ENCODE peak calls at places on chromosomes 7 and 10, in ten cellular contexts. X, I, D, K, Z, Q, C, Y, L and B are unnamed samples.

GRCh38 chr7:132655071-132655761 is 78.9 kb upstream of the PLXNA4 start:
- DNase-seq in X (no peak), I (peak), D (peak), K (no peak), Z (no peak), Q (no peak), C (no peak), Y (no peak), L (no peak), B (peak)

GRCh38 chr10:51862149-51862548 is 162.8 kb upstream of the CSTF2T start:
- DNase-seq in X (no peak), I (no peak), D (no peak), K (no peak), Z (no peak), Q (no peak), C (no peak), Y (no peak), L (no peak), B (no peak)

GRCh38 chr10:7464703-7465102 is 53.9 kb upstream of the SFMBT2 start:
- DNase-seq in X (no peak), I (no peak), D (no peak), K (no peak), Z (no peak), Q (no peak), C (no peak), Y (no peak), L (no peak), B (no peak)

GRCh38 chr7:5217851-5218331 is 27.9 kb downstream of the WIPI2 start:
- DNase-seq in X (no peak), I (peak), D (peak), K (peak), Z (no peak), Q (no peak), C (no peak), Y (no peak), L (no peak), B (no peak)

GRCh38 chr10:99766282-99766681 is 16.2 kb upstream of the ABCC2 start:
- DNase-seq in X (no peak), I (no peak), D (no peak), K (peak), Z (no peak), Q (no peak), C (no peak), Y (no peak), L (no peak), B (no peak)

GRCh38 chr7:156929789-156930539 is 19.5 kb upstream of the NOM1 start:
- DNase-seq in X (no peak), I (no peak), D (no peak), K (no peak), Z (no peak), Q (no peak), C (no peak), Y (no peak), L (no peak), B (no peak)

GRCh38 chr7:68868975-68869374 is 729.3 kb upstream of the AUTS2 start:
- DNase-seq in X (no peak), I (no peak), D (peak), K (no peak), Z (no peak), Q (no peak), C (no peak), Y (no peak), L (no peak), B (no peak)

GRCh38 chr10:117532451-117533107 is 10.0 kb upstream of the EMX2 start:
- DNase-seq in X (no peak), I (no peak), D (no peak), K (no peak), Z (no peak), Q (no peak), C (no peak), Y (no peak), L (no peak), B (no peak)

GRCh38 chr7:18087687-18088078 is 60.0 kb upstream of the PRPS1L1 start:
- DNase-seq in X (no peak), I (no peak), D (no peak), K (no peak), Z (no peak), Q (peak), C (peak), Y (no peak), L (no peak), B (peak)

GRCh38 chr7:86747698-86748097 is 104.0 kb downstream of the GRM3 start:
- DNase-seq in X (no peak), I (no peak), D (no peak), K (no peak), Z (no peak), Q (no peak), C (no peak), Y (no peak), L (no peak), B (no peak)

GRCh38 chr7:139396323-139396951 is 36.7 kb downstream of the LUC7L2 start:
- DNase-seq in X (no peak), I (no peak), D (no peak), K (no peak), Z (no peak), Q (no peak), C (no peak), Y (no peak), L (no peak), B (no peak)

GRCh38 chr7:117011419-117012260 is 58.3 kb downstream of the ST7 start:
- DNase-seq in X (no peak), I (no peak), D (no peak), K (peak), Z (no peak), Q (no peak), C (no peak), Y (no peak), L (no peak), B (no peak)

GRCh38 chr7:47420117-47420780 is 161.7 kb downstream of the TNS3 start:
- DNase-seq in X (no peak), I (no peak), D (no peak), K (no peak), Z (no peak), Q (no peak), C (no peak), Y (no peak), L (no peak), B (no peak)

GRCh38 chr10:101292194-101293006 is 61.6 kb upstream of the BTRC start:
- DNase-seq in X (no peak), I (no peak), D (no peak), K (no peak), Z (no peak), Q (peak), C (peak), Y (no peak), L (no peak), B (peak)

GRCh38 chr10:58157076-58157766 is 110.5 kb downstream of the IPMK start:
- DNase-seq in X (peak), I (no peak), D (no peak), K (no peak), Z (no peak), Q (no peak), C (no peak), Y (no peak), L (peak), B (no peak)

GRCh38 chr7:104548861-104549260 is 220.5 kb downstream of the LHFPL3 start:
- DNase-seq in X (no peak), I (no peak), D (no peak), K (no peak), Z (no peak), Q (peak), C (peak), Y (peak), L (no peak), B (no peak)

GRCh38 chr10:133455196-133455595 is 1.5 kb downstream of the SCART1 start:
- DNase-seq in X (no peak), I (no peak), D (no peak), K (no peak), Z (no peak), Q (no peak), C (no peak), Y (no peak), L (no peak), B (no peak)

GRCh38 chr7:40073239-40073638 is 61.2 kb downstream of the MPLKIP start:
- DNase-seq in X (no peak), I (no peak), D (no peak), K (no peak), Z (no peak), Q (no peak), C (no peak), Y (no peak), L (no peak), B (no peak)

GRCh38 chr10:34433241-34434076 is 381.6 kb downstream of the PARD3 start:
- DNase-seq in X (no peak), I (no peak), D (no peak), K (no peak), Z (no peak), Q (no peak), C (no peak), Y (no peak), L (no peak), B (no peak)

GRCh38 chr10:114519306-114519669 is 115.0 kb upstream of the AFAP1L2 start:
- DNase-seq in X (no peak), I (peak), D (no peak), K (no peak), Z (peak), Q (no peak), C (no peak), Y (no peak), L (no peak), B (no peak)

GRCh38 chr7:35647171-35647574 is 47.8 kb downstream of the HERPUD2 start:
- DNase-seq in X (no peak), I (no peak), D (no peak), K (no peak), Z (no peak), Q (no peak), C (peak), Y (no peak), L (no peak), B (peak)

GRCh38 chr10:125641398-125641797 is 41.6 kb downstream of the TEX36 start:
- DNase-seq in X (no peak), I (no peak), D (no peak), K (no peak), Z (no peak), Q (no peak), C (no peak), Y (no peak), L (no peak), B (no peak)

GRCh38 chr10:126439947-126440346 is 51.7 kb upstream of the ADAM12 start:
- DNase-seq in X (no peak), I (no peak), D (no peak), K (no peak), Z (no peak), Q (no peak), C (no peak), Y (no peak), L (no peak), B (no peak)

GRCh38 chr7:155233703-155234492 is 63.8 kb upstream of the INSIG1 start:
- DNase-seq in X (no peak), I (peak), D (no peak), K (no peak), Z (no peak), Q (no peak), C (no peak), Y (no peak), L (peak), B (no peak)

GRCh38 chr10:13939391-13939790 is 352.6 kb downstream of the PRPF18 start:
- DNase-seq in X (no peak), I (no peak), D (no peak), K (no peak), Z (no peak), Q (no peak), C (no peak), Y (no peak), L (no peak), B (no peak)

GRCh38 chr10:108566216-108567107 is 1356.8 kb downstream of the XPNPEP1 start:
- DNase-seq in X (no peak), I (no peak), D (no peak), K (no peak), Z (no peak), Q (no peak), C (no peak), Y (no peak), L (no peak), B (no peak)

GRCh38 chr10:63099734-63100133 is 33.4 kb upstream of the NRBF2 start:
- DNase-seq in X (no peak), I (no peak), D (no peak), K (no peak), Z (no peak), Q (no peak), C (no peak), Y (no peak), L (no peak), B (no peak)

GRCh38 chr10:110746254-110746826 is 102.2 kb downstream of the RBM20 start:
- DNase-seq in X (peak), I (no peak), D (peak), K (peak), Z (peak), Q (peak), C (peak), Y (peak), L (peak), B (peak)